ENCODE peak calls at places on chromosomes 12 and 14, in four cellular contexts. L is HCT116, J is Peyer's patch, M is GM12891. F is an unnamed sample.

GRCh38 chr12:118611295-118611694 is 234.9 kb downstream of the SUDS3 start:
- DNase-seq in M (no peak), J (no peak), L (no peak), F (no peak)

GRCh38 chr14:44866322-44866721 is 95.4 kb downstream of the KLHL28 start:
- DNase-seq in M (no peak), J (no peak), L (no peak), F (no peak)

GRCh38 chr12:27190761-27191160 is 53.3 kb upstream of the STK38L start:
- DNase-seq in M (no peak), L (no peak), J (no peak), F (no peak)

GRCh38 chr12:77214136-77214535 is 148.8 kb upstream of the E2F7 start:
- DNase-seq in L (no peak), M (no peak), J (no peak), F (no peak)

GRCh38 chr12:44497044-44497443 is 379.1 kb downstream of the NELL2 start:
- DNase-seq in L (no peak), J (no peak), M (no peak), F (no peak)

GRCh38 chr14:77018785-77019184 is 9.7 kb downstream of the IRF2BPL start:
- DNase-seq in L (no peak), M (no peak), J (no peak), F (no peak)

GRCh38 chr12:64877363-64878004 is 53.0 kb downstream of the TBC1D30 start:
- DNase-seq in M (peak), L (no peak), J (no peak), F (no peak)

GRCh38 chr12:14460212-14460841 is 94.8 kb downstream of the ATF7IP start:
- DNase-seq in M (no peak), L (no peak), J (no peak), F (no peak)

GRCh38 chr12:43126652-43127051 is 425.4 kb downstream of the ADAMTS20 start:
- DNase-seq in M (no peak), J (no peak), L (no peak), F (no peak)

GRCh38 chr12:67509987-67510386 is 138.6 kb upstream of the DYRK2 start:
- DNase-seq in L (no peak), J (no peak), M (no peak), F (no peak)

GRCh38 chr14:20986811-20987210 is 3.0 kb upstream of the METTL17 start:
- DNase-seq in J (no peak), M (no peak), L (peak), F (peak)

GRCh38 chr12:104381721-104382480 is 74.8 kb upstream of the CHST11 start:
- DNase-seq in L (peak), M (peak), J (peak), F (peak)

GRCh38 chr12:6736754-6737153 is 12.9 kb downstream of the COPS7A start:
- DNase-seq in J (no peak), L (no peak), M (no peak), F (no peak)

GRCh38 chr12:30823140-30823669 is 68.5 kb upstream of the CAPRIN2 start:
- DNase-seq in J (peak), M (no peak), L (no peak), F (no peak)

GRCh38 chr12:57726884-57727757 is 11.4 kb downstream of the AGAP2 start:
- DNase-seq in L (no peak), J (no peak), M (peak), F (no peak)

GRCh38 chr12:79522237-79522636 is 168.5 kb downstream of the PAWR start:
- DNase-seq in M (no peak), J (no peak), L (no peak), F (no peak)

GRCh38 chr12:111412830-111413441 is 7.2 kb downstream of the SH2B3 start:
- DNase-seq in L (no peak), M (no peak), J (no peak), F (no peak)

GRCh38 chr12:91017511-91018263 is 12.9 kb upstream of the EPYC start:
- DNase-seq in L (no peak), M (no peak), J (no peak), F (no peak)

GRCh38 chr12:12518919-12519318 is 43.7 kb downstream of the DUSP16 start:
- DNase-seq in L (no peak), J (no peak), M (no peak), F (no peak)

GRCh38 chr12:41407240-41407799 is 219.2 kb downstream of the PDZRN4 start:
- DNase-seq in M (no peak), L (no peak), J (no peak), F (no peak)

GRCh38 chr12:55068416-55069010 is 48.7 kb downstream of the NEUROD4 start:
- DNase-seq in L (peak), J (no peak), M (peak), F (peak)

GRCh38 chr14:94625353-94625635 is 13.1 kb downstream of the SERPINA3 start:
- DNase-seq in J (no peak), M (no peak), L (no peak), F (no peak)

GRCh38 chr14:57692671-57693070 is 173.2 kb downstream of the SLC35F4 start:
- DNase-seq in M (no peak), J (no peak), L (peak), F (peak)

GRCh38 chr12:56261503-56262230 is 3.5 kb upstream of the ANKRD52 start:
- DNase-seq in M (no peak), J (no peak), L (peak), F (peak)

GRCh38 chr12:90940872-90941499 is 14.0 kb downstream of the CCER1 start:
- DNase-seq in M (no peak), L (peak), J (no peak), F (no peak)

GRCh38 chr12:53299101-53299453 is 418 bp upstream of the MYG1 start:
- DNase-seq in J (no peak), M (no peak), L (peak), F (no peak)

GRCh38 chr12:105235299-105235746 is 651 bp downstream of the APPL2 start:
- DNase-seq in J (no peak), L (no peak), M (no peak), F (no peak)

GRCh38 chr14:96894966-96895365 is 97.8 kb downstream of the VRK1 start:
- DNase-seq in J (no peak), M (no peak), L (no peak), F (no peak)

GRCh38 chr12:105102673-105103072 is 4.9 kb upstream of the WASHC4 start:
- DNase-seq in J (no peak), M (no peak), L (no peak), F (no peak)

GRCh38 chr12:50685641-50686040 is 78.3 kb upstream of the ATF1 start:
- DNase-seq in M (no peak), J (no peak), L (no peak), F (no peak)

GRCh38 chr12:51318846-51319570 is 5.0 kb downstream of the BIN2 start:
- DNase-seq in J (peak), L (no peak), M (no peak), F (no peak)

GRCh38 chr14:89915114-89915878 is 39.2 kb downstream of the EFCAB11 start:
- DNase-seq in M (peak), L (peak), J (peak), F (no peak)

GRCh38 chr12:110564471-110564991 is 18.6 kb downstream of the PPTC7 start:
- DNase-seq in L (no peak), M (no peak), J (no peak), F (no peak)

GRCh38 chr12:89370411-89370810 is 18.1 kb upstream of the DUSP6 start:
- DNase-seq in M (no peak), J (no peak), L (no peak), F (no peak)

GRCh38 chr14:47191693-47192092 is 483.7 kb downstream of the MDGA2 start:
- DNase-seq in L (no peak), J (no peak), M (no peak), F (no peak)

GRCh38 chr12:116427200-116427932 is 131.8 kb upstream of the MAP1LC3B2 start:
- DNase-seq in L (peak), J (no peak), M (no peak), F (no peak)

GRCh38 chr12:1980282-1980681 is 24.0 kb downstream of the DCP1B start:
- DNase-seq in M (no peak), L (no peak), J (no peak), F (no peak)

GRCh38 chr14:53880761-53881160 is 75.9 kb downstream of the BMP4 start:
- DNase-seq in M (no peak), L (no peak), J (no peak), F (no peak)

DNA sequence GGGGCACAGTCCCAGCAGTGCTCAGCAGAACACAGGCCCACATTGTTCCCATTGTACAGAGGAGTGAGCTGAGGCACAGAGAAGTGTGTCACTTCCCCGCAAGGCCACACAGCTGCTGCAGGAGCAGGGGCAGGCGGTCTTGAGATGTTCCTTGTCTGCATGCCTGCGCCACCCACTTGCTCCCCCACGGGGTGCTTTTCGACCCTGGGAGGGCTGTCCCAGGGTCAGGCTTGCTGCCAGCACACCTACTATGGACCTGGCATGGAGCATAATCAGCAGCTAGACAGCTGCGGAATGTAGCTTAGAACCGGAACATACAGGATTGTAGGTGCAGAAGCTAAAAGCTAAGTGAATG is 7.8 kb upstream of the EP400 start:
- DNase-seq in M (no peak), J (no peak), L (no peak), F (no peak)
- TF ChIP-seq POLR2A in M (no peak), J (no peak), L (no peak), F (no peak)

GRCh38 chr14:102506599-102506871 is 3.0 kb downstream of the ANKRD9 start:
- DNase-seq in J (no peak), L (no peak), M (no peak), F (no peak)

GRCh38 chr14:102505775-102506598 is 3.6 kb downstream of the ANKRD9 start:
- DNase-seq in L (no peak), M (no peak), J (no peak), F (no peak)

GRCh38 chr14:102504302-102504950 is 5.2 kb downstream of the ANKRD9 start:
- DNase-seq in L (no peak), J (no peak), M (no peak), F (no peak)

GRCh38 chr14:102503576-102504224 is 5.9 kb downstream of the ANKRD9 start:
- DNase-seq in M (no peak), J (no peak), L (no peak), F (no peak)

DNA sequence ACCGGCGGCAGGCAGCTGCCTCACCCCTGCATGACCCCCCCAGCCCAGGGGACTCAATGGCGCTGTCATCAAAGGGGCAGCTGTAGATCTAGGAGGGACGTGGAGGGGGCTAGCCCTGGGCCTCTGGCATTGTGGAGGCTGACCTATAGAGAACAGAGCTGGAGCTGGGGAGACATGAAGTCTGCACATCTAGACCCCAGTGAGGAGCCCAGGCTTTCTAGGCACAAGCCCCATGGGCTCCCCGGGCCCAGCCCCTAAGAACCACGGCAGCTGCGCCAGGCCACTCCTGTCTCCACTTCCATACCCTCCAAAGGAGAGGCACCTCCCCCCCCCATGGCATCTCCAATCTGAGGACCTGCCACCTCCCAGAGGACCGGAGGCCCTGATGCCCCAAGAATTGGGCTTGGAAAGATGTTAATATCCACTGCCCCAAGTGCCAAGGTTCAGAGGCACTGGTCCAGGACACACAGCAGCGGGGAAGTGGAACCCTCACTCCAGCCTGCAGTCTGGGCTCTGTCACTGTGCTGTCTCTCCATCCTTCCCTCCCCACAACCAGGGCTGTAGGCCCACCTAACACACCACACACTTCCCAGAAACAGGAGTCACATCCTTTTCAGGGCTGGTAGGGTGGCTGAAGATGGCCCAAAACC is 4.5 kb downstream of the ANKRD9 start:
- DNase-seq in J (no peak), M (no peak), L (no peak), F (no peak)
- TF ChIP-seq POLR2A in J (no peak), M (no peak), L (no peak), F (no peak)

DNA sequence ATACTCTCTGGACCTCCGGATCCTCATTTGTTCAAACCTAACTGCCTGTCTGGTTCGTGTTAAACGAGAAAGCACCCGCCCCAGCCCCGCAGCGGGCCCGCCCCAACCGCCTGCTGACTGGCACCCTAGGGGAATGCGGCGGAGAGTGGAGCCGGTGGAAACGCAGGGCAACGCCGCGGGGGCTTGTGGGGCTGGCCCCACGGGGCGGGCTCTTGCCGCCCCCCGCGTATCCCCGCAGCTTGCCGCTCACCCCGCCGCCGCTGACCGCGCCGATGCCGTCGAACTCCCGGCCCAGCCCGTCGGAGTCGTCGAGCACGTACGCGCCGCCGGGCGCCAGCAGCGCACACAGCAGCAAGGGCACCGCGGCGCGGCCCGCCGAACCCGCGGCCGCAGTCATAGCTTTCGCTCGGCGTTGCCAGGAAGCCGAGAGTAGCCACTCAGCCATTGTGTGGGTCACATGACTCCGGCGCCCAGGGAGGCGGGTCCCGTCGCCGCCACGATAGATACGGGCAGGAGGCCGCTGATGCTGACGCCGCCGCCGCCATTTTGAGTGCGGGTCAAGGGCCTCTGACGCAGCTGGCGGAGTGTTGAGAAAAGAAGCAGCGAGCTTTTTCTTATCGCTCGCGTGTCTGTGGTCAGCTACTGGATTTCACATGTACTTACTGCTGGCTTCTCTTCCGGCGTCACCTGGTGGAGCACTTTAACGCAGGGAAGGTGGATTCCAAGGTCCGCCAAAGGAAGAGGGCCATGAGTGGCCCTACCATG is at the start of gene GALC:
- DNase-seq in J (peak), M (peak), L (no peak), F (no peak)
- TF ChIP-seq POLR2A in J (peak), M (peak), L (no peak), F (no peak)

GRCh38 chr12:94184995-94185711 is 36.8 kb downstream of the PLXNC1 start:
- DNase-seq in M (no peak), J (no peak), L (no peak), F (no peak)
- TF ChIP-seq POLR2A in M (no peak), J (no peak), L (no peak), F (no peak)

GRCh38 chr12:114012744-114013431 is 46.8 kb upstream of the RBM19 start:
- DNase-seq in M (no peak), J (no peak), L (no peak), F (no peak)
- TF ChIP-seq POLR2A in M (no peak), J (no peak), L (no peak), F (no peak)

GRCh38 chr14:81476816-81477215 is 56.8 kb downstream of the SEL1L start:
- DNase-seq in L (no peak), J (no peak), M (no peak), F (no peak)
- TF ChIP-seq POLR2A in L (no peak), J (no peak), M (no peak), F (no peak)

GRCh38 chr12:46526231-46526630 is 153.7 kb upstream of the SLC38A2 start:
- DNase-seq in J (no peak), M (no peak), L (no peak), F (no peak)

GRCh38 chr12:46524778-46525177 is 152.2 kb upstream of the SLC38A2 start:
- DNase-seq in M (no peak), L (no peak), J (peak), F (no peak)

GRCh38 chr12:46522141-46522540 is 149.6 kb upstream of the SLC38A2 start:
- DNase-seq in L (no peak), M (no peak), J (no peak), F (no peak)

GRCh38 chr12:46523446-46523845 is 150.9 kb upstream of the SLC38A2 start:
- DNase-seq in J (no peak), M (no peak), L (no peak), F (peak)

GRCh38 chr12:46523863-46524770 is 151.5 kb upstream of the SLC38A2 start:
- DNase-seq in L (peak), J (no peak), M (no peak), F (peak)
- TF ChIP-seq POLR2A in L (no peak), J (no peak), M (no peak), F (peak)

GRCh38 chr12:25959069-25959961 is 833 bp downstream of the RASSF8 start:
- DNase-seq in L (no peak), J (peak), M (peak), F (peak)

GRCh38 chr12:25960176-25960575 is 1.7 kb downstream of the RASSF8 start:
- DNase-seq in M (no peak), L (no peak), J (no peak), F (no peak)

GRCh38 chr12:25957898-25958253 is 606 bp upstream of the RASSF8 start:
- DNase-seq in M (no peak), J (no peak), L (no peak), F (peak)

GRCh38 chr12:25960926-25961325 is 2.4 kb downstream of the RASSF8 start:
- DNase-seq in M (no peak), L (no peak), J (no peak), F (no peak)

GRCh38 chr12:25958254-25959068 is at the start of gene RASSF8:
- DNase-seq in M (peak), J (peak), L (no peak), F (peak)
- TF ChIP-seq POLR2A in M (no peak), J (no peak), L (no peak), F (peak)

GRCh38 chr12:124993568-124994434 is at the start of gene BRI3BP:
- DNase-seq in L (no peak), J (peak), M (no peak), F (peak)
- TF ChIP-seq POLR2A in L (peak), J (no peak), M (no peak), F (peak)

F was measured in H54.